ENCODE peak calls at places on chromosomes 4 and X, in four cellular contexts. V is left lung; H is fibroblast of the aortic adventitia; E is CD4-positive, alpha-beta T cell. Z is an unnamed sample.

GRCh38 chr4:185839204-185839712 is 27.3 kb upstream of the SORBS2 start:
- DNase-seq in E (no peak), H (peak; percentile 95), V (no peak), Z (no peak)

GRCh38 chr4:84792366-84793301 is 173.9 kb downstream of the WDFY3 start:
- DNase-seq in E (no peak), H (peak; percentile 47), V (no peak), Z (no peak)

GRCh38 chrX:51837451-51837850 is 56.0 kb upstream of the MAGED1 start:
- DNase-seq in V (no peak), E (no peak), H (no peak), Z (no peak)

GRCh38 chrX:136780738-136781137 is at the start of gene ARHGEF6:
- DNase-seq in E (peak; percentile 12), V (no peak), H (peak; percentile 8), Z (no peak)

GRCh38 chr4:111689731-111690130 is 455.5 kb upstream of the FAM241A start:
- DNase-seq in V (no peak), E (no peak), H (peak; percentile 8), Z (no peak)

GRCh38 chr4:77385124-77385969 is 220.3 kb upstream of the CXCL13 start:
- DNase-seq in E (peak; percentile 25), V (no peak), H (peak; percentile 82), Z (peak; percentile 70)

GRCh38 chr4:139050436-139050835 is 34.9 kb downstream of the NOCT start:
- DNase-seq in E (no peak), V (no peak), H (peak; percentile 42), Z (no peak)

GRCh38 chr4:82652062-82652461 is 90.3 kb upstream of the TMEM150C start:
- DNase-seq in H (peak; percentile 20), V (no peak), E (no peak), Z (no peak)

GRCh38 chr4:78267790-78268189 is 210.7 kb downstream of the FRAS1 start:
- DNase-seq in V (no peak), H (no peak), E (no peak), Z (no peak)

GRCh38 chr4:140213116-140213515 is 59.1 kb upstream of the MAML3 start:
- DNase-seq in V (no peak), H (peak; percentile 12), E (no peak), Z (no peak)

GRCh38 chr4:186726440-186727148 is 2.9 kb upstream of the FAT1 start:
- DNase-seq in V (peak; percentile 83), E (no peak), H (peak; percentile 57), Z (peak; percentile 90)

GRCh38 chr4:5041609-5042234 is 9.6 kb upstream of the STK32B start:
- DNase-seq in H (no peak), V (no peak), E (no peak), Z (no peak)

GRCh38 chr4:111689214-111689613 is 456.0 kb upstream of the FAM241A start:
- DNase-seq in E (no peak), H (peak; percentile 79), V (no peak), Z (no peak)

GRCh38 chr4:151169223-151169622 is 69.8 kb downstream of the RPS3A start:
- DNase-seq in H (peak; percentile 99), E (no peak), V (no peak), Z (no peak)

GRCh38 chr4:48698029-48698901 is 81.8 kb downstream of the FRYL start:
- DNase-seq in V (no peak), H (peak; percentile 92), E (no peak), Z (no peak)

GRCh38 chr4:155025762-155026457 is 182.5 kb upstream of the NPY2R start:
- DNase-seq in E (no peak), H (peak; percentile 63), V (no peak), Z (no peak)

GRCh38 chr4:142408003-142408441 is 438.1 kb downstream of the INPP4B start:
- DNase-seq in H (peak; percentile 79), V (no peak), E (no peak), Z (no peak)

GRCh38 chr4:121686265-121686664 is 10.5 kb downstream of the ANXA5 start:
- DNase-seq in E (no peak), V (no peak), H (no peak), Z (no peak)

GRCh38 chrX:1387141-1387776 is 4.7 kb downstream of the SLC25A6 start:
- DNase-seq in V (peak; percentile 79), E (no peak), H (no peak), Z (no peak)

GRCh38 chr4:154586296-154587033 is 4.1 kb downstream of the FGA start:
- DNase-seq in E (no peak), V (no peak), H (no peak), Z (no peak)

GRCh38 chrX:43971966-43972961 is 926 bp downstream of the NDP start:
- DNase-seq in H (peak; percentile 30), E (no peak), V (no peak), Z (no peak)

GRCh38 chr4:7556558-7556957 is 121.8 kb upstream of the PSAPL1 start:
- DNase-seq in V (no peak), E (no peak), H (no peak), Z (no peak)

GRCh38 chr4:64890131-64890710 is 481.0 kb upstream of the TECRL start:
- DNase-seq in H (no peak), E (no peak), V (no peak), Z (no peak)

GRCh38 chr4:60822986-60823385 is 377.1 kb upstream of the ADGRL3 start:
- DNase-seq in V (no peak), H (no peak), E (no peak), Z (no peak)

GRCh38 chr4:55184600-55185523 is 59.5 kb upstream of the KDR start:
- DNase-seq in E (no peak), V (no peak), H (peak; percentile 76), Z (no peak)

GRCh38 chr4:113921089-113921842 is 58.2 kb downstream of the ARSJ start:
- DNase-seq in H (peak; percentile 47), V (no peak), E (no peak), Z (no peak)

GRCh38 chrX:149513713-149514427 is 8.8 kb upstream of the IDS start:
- DNase-seq in V (no peak), E (no peak), H (peak; percentile 49), Z (no peak)

GRCh38 chr4:19780871-19781270 is 470.8 kb upstream of the SLIT2 start:
- DNase-seq in V (no peak), E (no peak), H (no peak), Z (no peak)

GRCh38 chr4:123651127-123651526 is 254.5 kb downstream of the SPRY1 start:
- DNase-seq in H (peak; percentile 76), E (no peak), V (no peak), Z (no peak)

DNA sequence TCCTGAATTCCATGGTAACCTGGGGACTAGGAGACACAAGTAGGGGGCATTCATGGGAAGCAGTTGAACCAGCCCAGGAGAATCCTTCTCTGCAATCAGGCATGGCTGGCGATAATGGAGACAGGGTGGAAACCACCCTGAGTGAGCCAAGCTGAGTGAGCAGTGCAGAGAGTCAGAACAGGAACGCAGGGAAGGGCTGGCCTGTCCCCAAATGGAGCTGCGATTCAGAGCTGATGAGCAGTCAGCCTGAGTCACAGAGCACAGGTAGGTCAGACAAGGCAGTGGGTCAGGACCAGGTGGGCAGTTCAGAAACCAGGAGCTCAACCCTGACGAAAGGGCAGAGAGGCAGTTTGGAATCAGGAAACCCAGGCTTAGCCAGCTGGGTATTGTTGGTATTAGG is 129.0 kb downstream of the BTC start:
- DNase-seq in H (no peak), E (no peak), V (no peak), Z (no peak)
- TF ChIP-seq CTCF in H (no peak), E (no peak), V (no peak), Z (no peak)

DNA sequence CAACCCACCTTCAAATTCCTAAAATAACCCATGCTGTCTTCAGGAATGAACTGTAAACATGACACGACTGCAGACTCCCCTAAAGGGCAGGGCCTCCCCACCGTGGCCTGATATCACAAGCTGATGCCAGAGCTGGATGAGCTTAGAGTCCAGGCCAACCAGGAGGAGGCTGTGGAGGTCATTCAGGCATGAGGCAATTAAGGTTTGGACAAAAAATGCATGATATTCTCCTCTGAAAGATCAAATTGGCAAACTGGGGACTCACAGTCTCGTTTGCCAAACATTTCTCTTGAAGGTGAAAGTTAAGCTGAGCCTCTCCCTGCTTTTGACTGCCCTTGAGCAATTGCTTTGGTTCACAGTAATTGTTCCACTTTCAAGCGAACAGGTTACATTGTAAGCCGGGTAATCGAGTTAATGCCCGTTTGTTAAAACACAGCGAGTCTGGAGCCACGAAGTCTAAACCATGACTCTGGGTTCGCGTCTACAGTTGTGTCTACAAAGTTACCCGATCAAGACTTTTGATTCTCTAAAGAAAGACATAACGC is 105.6 kb downstream of the ENPP6 start:
- DNase-seq in V (no peak), H (no peak), E (no peak), Z (no peak)
- TF ChIP-seq CTCF in V (no peak), H (no peak), E (no peak), Z (no peak)

GRCh38 chrX:111823703-111824102 is 52.3 kb upstream of the TRPC5OS start:
- DNase-seq in H (no peak), V (no peak), E (no peak), Z (no peak)

GRCh38 chrX:111822191-111822590 is 53.8 kb upstream of the TRPC5OS start:
- DNase-seq in V (no peak), H (no peak), E (no peak), Z (no peak)

DNA sequence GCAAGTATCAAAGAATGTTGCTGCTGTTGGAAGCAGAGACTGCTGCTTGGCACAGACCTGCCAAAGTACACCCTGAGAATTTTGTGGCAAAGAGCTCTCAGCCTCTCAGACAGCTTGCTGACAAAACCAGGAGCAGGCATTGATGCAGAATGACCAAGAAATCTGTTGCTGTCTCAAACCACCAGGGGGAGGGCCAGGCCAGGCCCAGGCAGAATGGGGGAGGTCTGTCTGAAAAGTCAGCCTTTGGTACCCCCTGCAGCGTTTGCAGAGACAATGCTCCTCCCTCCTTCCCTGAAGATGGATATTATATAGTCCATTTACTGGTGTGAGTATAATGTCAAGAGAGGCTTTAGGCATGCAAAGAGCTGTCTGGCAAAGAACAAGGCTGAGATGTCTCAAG is 52.9 kb upstream of the TRPC5OS start:
- DNase-seq in E (no peak), H (no peak), V (no peak), Z (no peak)
- TF ChIP-seq CTCF in E (no peak), H (no peak), V (no peak), Z (peak; percentile 75)

DNA sequence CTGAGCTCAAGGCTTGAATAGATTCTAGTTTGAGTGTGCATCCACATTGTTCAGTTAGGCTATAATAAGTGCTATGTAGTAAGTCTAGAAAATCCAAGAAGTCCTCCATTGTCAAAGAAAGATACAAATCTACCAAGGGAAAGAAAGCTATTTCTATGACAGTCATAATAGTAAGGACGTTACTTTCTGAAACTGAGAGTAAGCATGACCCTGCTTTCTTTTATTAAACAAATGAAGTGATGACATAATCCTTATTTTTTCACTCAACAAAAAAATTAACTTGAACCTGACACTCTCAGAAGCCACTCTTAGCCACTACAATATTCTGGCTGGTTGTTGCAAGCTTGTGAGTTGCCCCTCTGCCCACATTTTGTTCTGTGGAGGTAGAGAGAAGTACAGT is 33.8 kb upstream of the AMELX start:
- DNase-seq in V (no peak), E (no peak), H (no peak), Z (no peak)
- TF ChIP-seq CTCF in V (no peak), E (no peak), H (no peak), Z (no peak)

Z was measured in type B pancreatic cell.